ENCODE peak calls at places on chromosome 19, in eight cellular contexts. H is stimulated activated CD8-positive, alpha-beta memory T cell treated with anti-CD3 and anti-CD28 coated beads, Interleukin-15, amount 100 ng/mL, for 24 hours; A is foreskin fibroblast; E is activated naive CD8-positive, alpha-beta T cell treated with anti-CD3 and anti-CD28 coated beads for 36 hours; O is esophagus squamous epithelium; B is omental fat pad; X is GM03348; D is GM04503. I is an unnamed sample.

GRCh38 chr19:4647676-4648644 is 8.6 kb downstream of the TNFAIP8L1 start:
- DNase-seq in H (no peak), A (no peak), E (no peak), O (no peak), B (no peak), X (no peak), D (no peak), I (no peak)

GRCh38 chr19:39237200-39238184 is 7.3 kb downstream of the IFNL3 start:
- DNase-seq in H (no peak), A (peak), E (peak), O (no peak), B (no peak), X (no peak), D (no peak), I (no peak)

GRCh38 chr19:3580156-3580955 is 4.9 kb upstream of the GIPC3 start:
- DNase-seq in H (no peak), A (peak), E (no peak), O (no peak), B (no peak), X (peak), D (peak), I (no peak)

GRCh38 chr19:52114691-52115090 is 19.1 kb upstream of the ZNF841 start:
- DNase-seq in H (no peak), A (no peak), E (no peak), O (no peak), B (no peak), X (no peak), D (no peak), I (no peak)

GRCh38 chr19:30428281-30428680 is 56.1 kb downstream of the ZNF536 start:
- DNase-seq in H (no peak), A (no peak), E (no peak), O (no peak), B (no peak), X (no peak), D (no peak), I (no peak)

GRCh38 chr19:28971011-28971410 is 241.9 kb downstream of the UQCRFS1 start:
- DNase-seq in H (no peak), A (peak), E (no peak), O (no peak), B (no peak), X (no peak), D (no peak), I (no peak)

GRCh38 chr19:33840382-33840781 is 43.7 kb downstream of the KCTD15 start:
- DNase-seq in H (no peak), A (no peak), E (no peak), O (no peak), B (no peak), X (no peak), D (no peak), I (no peak)

GRCh38 chr19:9848060-9848459 is 12.9 kb downstream of the PIN1 start:
- DNase-seq in H (no peak), A (no peak), E (no peak), O (no peak), B (no peak), X (no peak), D (no peak), I (peak)

GRCh38 chr19:10420444-10421239 is at the start of gene PDE4A:
- DNase-seq in H (no peak), A (peak), E (peak), O (no peak), B (no peak), X (peak), D (no peak), I (no peak)

GRCh38 chr19:41657157-41657556 is 30.3 kb upstream of the CEACAM4 start:
- DNase-seq in H (no peak), A (no peak), E (no peak), O (no peak), B (no peak), X (no peak), D (no peak), I (no peak)

GRCh38 chr19:58554494-58555368 is at the start of gene CHMP2A:
- DNase-seq in H (peak), A (peak), E (peak), O (no peak), B (peak), X (peak), D (peak), I (peak)

GRCh38 chr19:5358173-5358800 is 17.7 kb upstream of the PTPRS start:
- DNase-seq in H (no peak), A (no peak), E (no peak), O (no peak), B (no peak), X (no peak), D (no peak), I (no peak)

GRCh38 chr19:40147693-40148347 is 43.4 kb upstream of the MAP3K10 start:
- DNase-seq in H (no peak), A (peak), E (peak), O (no peak), B (no peak), X (peak), D (peak), I (no peak)

GRCh38 chr19:53157601-53158000 is 1.3 kb downstream of the ZNF347 start:
- DNase-seq in H (no peak), A (peak), E (no peak), O (no peak), B (no peak), X (peak), D (no peak), I (no peak)

GRCh38 chr19:9009935-9010651 is at the start of gene MUC16:
- DNase-seq in H (no peak), A (no peak), E (no peak), O (no peak), B (no peak), X (no peak), D (no peak), I (no peak)

GRCh38 chr19:14686411-14686810 is 3.4 kb upstream of the ZNF333 start:
- DNase-seq in H (no peak), A (peak), E (peak), O (no peak), B (no peak), X (no peak), D (no peak), I (no peak)

GRCh38 chr19:2242092-2242537 is 5.5 kb downstream of the SF3A2 start:
- DNase-seq in H (no peak), A (no peak), E (no peak), O (no peak), B (no peak), X (no peak), D (no peak), I (no peak)

GRCh38 chr19:13430790-13431582 is 75.3 kb downstream of the CACNA1A start:
- DNase-seq in H (peak), A (peak), E (peak), O (no peak), B (no peak), X (peak), D (no peak), I (peak)

GRCh38 chr19:49165865-49166301 is 8.3 kb downstream of the TRPM4 start:
- DNase-seq in H (no peak), A (no peak), E (no peak), O (no peak), B (no peak), X (no peak), D (no peak), I (no peak)